ENCODE peak calls at places on chromosome 2, in four cellular contexts. One of them, this sample, is unnamed.

GRCh38 chr2:71700880-71701397 is 247.6 kb downstream of the DYSF start:
- DNase-seq in GM12892: no peak
- DNase-seq in GM12878: no peak
- DNase-seq in H1: no peak
- DNase-seq in this sample: no peak

GRCh38 chr2:188678921-188679320 is 295.3 kb upstream of the COL3A1 start:
- DNase-seq in GM12892: no peak
- DNase-seq in GM12878: no peak
- DNase-seq in H1: no peak
- DNase-seq in this sample: no peak

GRCh38 chr2:208595386-208596275 is 189.0 kb downstream of the PTH2R start:
- DNase-seq in GM12892: no peak
- DNase-seq in GM12878: no peak
- DNase-seq in H1: no peak
- DNase-seq in this sample: no peak

GRCh38 chr2:96138146-96139145 is at the start of gene ASTL:
- DNase-seq in GM12892: no peak
- DNase-seq in GM12878: no peak
- DNase-seq in H1: peak; percentile 88
- DNase-seq in this sample: peak; percentile 74

GRCh38 chr2:14543284-14543683 is 89.2 kb upstream of the LRATD1 start:
- DNase-seq in GM12892: no peak
- DNase-seq in GM12878: no peak
- DNase-seq in H1: no peak
- DNase-seq in this sample: no peak

GRCh38 chr2:76427447-76427846 is 716.7 kb upstream of the GCFC2 start:
- DNase-seq in GM12892: no peak
- DNase-seq in GM12878: no peak
- DNase-seq in H1: no peak
- DNase-seq in this sample: no peak

GRCh38 chr2:110866496-110866895 is 134.1 kb downstream of the ACOXL start:
- DNase-seq in GM12892: no peak
- DNase-seq in GM12878: no peak
- DNase-seq in H1: no peak
- DNase-seq in this sample: no peak

GRCh38 chr2:73939419-73939818 is 12.7 kb downstream of the DGUOK start:
- DNase-seq in GM12892: no peak
- DNase-seq in GM12878: no peak
- DNase-seq in H1: no peak
- DNase-seq in this sample: no peak

GRCh38 chr2:55616509-55617159 is 788 bp downstream of the PPP4R3B start:
- DNase-seq in GM12892: peak; percentile 18
- DNase-seq in GM12878: no peak
- DNase-seq in H1: no peak
- DNase-seq in this sample: peak; percentile 9

GRCh38 chr2:185668710-185669109 is 69.9 kb upstream of the FSIP2 start:
- DNase-seq in GM12892: no peak
- DNase-seq in GM12878: no peak
- DNase-seq in H1: no peak
- DNase-seq in this sample: no peak

GRCh38 chr2:146246017-146246733 is 1598.7 kb upstream of the ACVR2A start:
- DNase-seq in GM12892: no peak
- DNase-seq in GM12878: no peak
- DNase-seq in H1: no peak
- DNase-seq in this sample: no peak

GRCh38 chr2:176140520-176141317 is 10.6 kb upstream of the HOXD4 start:
- DNase-seq in GM12892: peak; percentile 92
- DNase-seq in GM12878: peak; percentile 24
- DNase-seq in H1: peak; percentile 92
- DNase-seq in this sample: peak; percentile 95

GRCh38 chr2:186848873-186849578 is at the start of gene ZSWIM2:
- DNase-seq in GM12892: no peak
- DNase-seq in GM12878: no peak
- DNase-seq in H1: peak; percentile 95
- DNase-seq in this sample: peak; percentile 7

GRCh38 chr2:3127710-3128109 is 249.9 kb downstream of the EIPR1 start:
- DNase-seq in GM12892: no peak
- DNase-seq in GM12878: no peak
- DNase-seq in H1: no peak
- DNase-seq in this sample: no peak

GRCh38 chr2:182504903-182505302 is 78.1 kb upstream of the PDE1A start:
- DNase-seq in GM12892: no peak
- DNase-seq in GM12878: no peak
- DNase-seq in H1: no peak
- DNase-seq in this sample: no peak

GRCh38 chr2:46236876-46237859 is 60.0 kb upstream of the EPAS1 start:
- DNase-seq in GM12892: no peak
- DNase-seq in GM12878: no peak
- DNase-seq in H1: no peak
- DNase-seq in this sample: no peak

GRCh38 chr2:118845005-118845842 is 2.2 kb downstream of the EN1 start:
- DNase-seq in GM12892: no peak
- DNase-seq in GM12878: no peak
- DNase-seq in H1: peak; percentile 62
- DNase-seq in this sample: no peak

GRCh38 chr2:3379339-3379646 is 201 bp upstream of the TRAPPC12 start:
- DNase-seq in GM12892: no peak
- DNase-seq in GM12878: no peak
- DNase-seq in H1: no peak
- DNase-seq in this sample: no peak

GRCh38 chr2:36352024-36352398 is 3.6 kb upstream of the CRIM1 start:
- DNase-seq in GM12892: no peak
- DNase-seq in GM12878: peak; percentile 16
- DNase-seq in H1: no peak
- DNase-seq in this sample: no peak

GRCh38 chr2:187198136-187198535 is 249.9 kb downstream of the CALCRL start:
- DNase-seq in GM12892: no peak
- DNase-seq in GM12878: no peak
- DNase-seq in H1: no peak
- DNase-seq in this sample: no peak

GRCh38 chr2:173386441-173387044 is 31.9 kb downstream of the CDCA7 start:
- DNase-seq in GM12892: no peak
- DNase-seq in GM12878: no peak
- DNase-seq in H1: no peak
- DNase-seq in this sample: no peak

GRCh38 chr2:196331143-196331542 is 159.8 kb upstream of the STK17B start:
- DNase-seq in GM12892: no peak
- DNase-seq in GM12878: no peak
- DNase-seq in H1: no peak
- DNase-seq in this sample: no peak

GRCh38 chr2:69559696-69560482 is 83.7 kb downstream of the AAK1 start:
- DNase-seq in GM12892: no peak
- DNase-seq in GM12878: no peak
- DNase-seq in H1: no peak
- DNase-seq in this sample: no peak

GRCh38 chr2:236178921-236179652 is 10.9 kb upstream of the GBX2 start:
- DNase-seq in GM12892: no peak
- DNase-seq in GM12878: no peak
- DNase-seq in H1: no peak
- DNase-seq in this sample: no peak

GRCh38 chr2:230690439-230690838 is 22.2 kb upstream of the CAB39 start:
- DNase-seq in GM12892: no peak
- DNase-seq in GM12878: no peak
- DNase-seq in H1: no peak
- DNase-seq in this sample: no peak

GRCh38 chr2:219638217-219638947 is 11.0 kb downstream of the SLC4A3 start:
- DNase-seq in GM12892: no peak
- DNase-seq in GM12878: no peak
- DNase-seq in H1: no peak
- DNase-seq in this sample: no peak

GRCh38 chr2:40346535-40347354 is 105.1 kb downstream of the SLC8A1 start:
- DNase-seq in GM12892: no peak
- DNase-seq in GM12878: peak; percentile 5
- DNase-seq in H1: no peak
- DNase-seq in this sample: no peak

GRCh38 chr2:15359716-15360531 is 201.2 kb downstream of the NBAS start:
- DNase-seq in GM12892: no peak
- DNase-seq in GM12878: no peak
- DNase-seq in H1: no peak
- DNase-seq in this sample: no peak

GRCh38 chr2:106104332-106105062 is 89.6 kb downstream of the UXS1 start:
- DNase-seq in GM12892: peak; percentile 61
- DNase-seq in GM12878: no peak
- DNase-seq in H1: peak; percentile 67
- DNase-seq in this sample: peak; percentile 65

GRCh38 chr2:127165539-127165935 is 54.6 kb downstream of the CYP27C1 start:
- DNase-seq in GM12892: no peak
- DNase-seq in GM12878: no peak
- DNase-seq in H1: peak; percentile 41
- DNase-seq in this sample: no peak

GRCh38 chr2:6880200-6880733 is 2.7 kb downstream of the RSAD2 start:
- DNase-seq in GM12892: no peak
- DNase-seq in GM12878: no peak
- DNase-seq in H1: no peak
- DNase-seq in this sample: no peak

GRCh38 chr2:18913512-18913911 is 324.1 kb upstream of the NT5C1B start:
- DNase-seq in GM12892: no peak
- DNase-seq in GM12878: no peak
- DNase-seq in H1: no peak
- DNase-seq in this sample: no peak

GRCh38 chr2:7094113-7094760 is 177.0 kb downstream of the RNF144A start:
- DNase-seq in GM12892: no peak
- DNase-seq in GM12878: no peak
- DNase-seq in H1: no peak
- DNase-seq in this sample: no peak

GRCh38 chr2:66538291-66538690 is 103.4 kb downstream of the MEIS1 start:
- DNase-seq in GM12892: no peak
- DNase-seq in GM12878: no peak
- DNase-seq in H1: no peak
- DNase-seq in this sample: no peak

GRCh38 chr2:198374375-198375072 is 570.1 kb downstream of the PLCL1 start:
- DNase-seq in GM12892: no peak
- DNase-seq in GM12878: no peak
- DNase-seq in H1: peak; percentile 59
- DNase-seq in this sample: no peak

GRCh38 chr2:100704711-100705110 is 115.2 kb upstream of the NPAS2 start:
- DNase-seq in GM12892: no peak
- DNase-seq in GM12878: no peak
- DNase-seq in H1: no peak
- DNase-seq in this sample: no peak

GRCh38 chr2:100706249-100706648 is 113.7 kb upstream of the NPAS2 start:
- DNase-seq in GM12892: no peak
- DNase-seq in GM12878: no peak
- DNase-seq in H1: no peak
- DNase-seq in this sample: no peak

GRCh38 chr2:100704156-100704555 is 115.8 kb upstream of the NPAS2 start:
- DNase-seq in GM12892: no peak
- DNase-seq in GM12878: no peak
- DNase-seq in H1: no peak
- DNase-seq in this sample: no peak

GRCh38 chr2:100707016-100707947 is 112.7 kb upstream of the NPAS2 start:
- DNase-seq in GM12892: no peak
- DNase-seq in GM12878: no peak
- DNase-seq in H1: no peak
- DNase-seq in this sample: no peak

DNA sequence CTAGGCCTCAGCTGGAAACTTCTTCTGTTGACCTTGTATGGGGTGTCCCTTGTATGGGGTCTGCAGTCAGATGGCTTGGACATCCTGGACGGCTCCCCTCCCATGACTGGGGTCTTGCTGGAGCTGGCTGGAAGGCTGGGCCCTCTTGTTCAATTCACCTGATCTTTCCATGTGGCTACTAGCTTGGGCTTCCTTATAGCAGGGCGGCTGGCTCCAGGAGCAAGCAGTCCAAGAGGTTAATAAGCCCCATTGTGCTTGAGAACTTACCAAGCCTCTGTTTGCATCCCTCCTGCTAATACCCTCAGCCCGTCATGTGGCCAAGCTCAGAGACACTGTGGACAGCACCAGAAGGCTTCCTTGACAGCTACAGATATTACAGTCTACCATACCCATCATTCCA is 111.6 kb upstream of the NPAS2 start:
- DNase-seq in GM12892: no peak
- DNase-seq in GM12878: no peak
- DNase-seq in H1: no peak
- DNase-seq in this sample: no peak
- TF ChIP-seq TAF1 in GM12892: no peak
- TF ChIP-seq TAF1 in GM12878: no peak
- TF ChIP-seq TAF1 in H1: no peak
- TF ChIP-seq TAF1 in this sample: no peak

GRCh38 chr2:85472265-85472664 is 53.8 kb downstream of the SH2D6 start:
- DNase-seq in GM12892: no peak
- DNase-seq in GM12878: no peak
- DNase-seq in H1: no peak
- DNase-seq in this sample: no peak

GRCh38 chr2:85470850-85471800 is 52.6 kb downstream of the SH2D6 start:
- DNase-seq in GM12892: no peak
- DNase-seq in GM12878: no peak
- DNase-seq in H1: no peak
- DNase-seq in this sample: no peak

GRCh38 chr2:85468096-85468703 is 49.7 kb downstream of the SH2D6 start:
- DNase-seq in GM12892: no peak
- DNase-seq in GM12878: no peak
- DNase-seq in H1: no peak
- DNase-seq in this sample: no peak

GRCh38 chr2:85468704-85469349 is 50.3 kb downstream of the SH2D6 start:
- DNase-seq in GM12892: no peak
- DNase-seq in GM12878: no peak
- DNase-seq in H1: no peak
- DNase-seq in this sample: no peak
- TF ChIP-seq POLR2AphosphoS5 in GM12892: no peak
- TF ChIP-seq POLR2AphosphoS5 in GM12878: no peak
- TF ChIP-seq POLR2AphosphoS5 in H1: no peak
- TF ChIP-seq POLR2AphosphoS5 in this sample: no peak

DNA sequence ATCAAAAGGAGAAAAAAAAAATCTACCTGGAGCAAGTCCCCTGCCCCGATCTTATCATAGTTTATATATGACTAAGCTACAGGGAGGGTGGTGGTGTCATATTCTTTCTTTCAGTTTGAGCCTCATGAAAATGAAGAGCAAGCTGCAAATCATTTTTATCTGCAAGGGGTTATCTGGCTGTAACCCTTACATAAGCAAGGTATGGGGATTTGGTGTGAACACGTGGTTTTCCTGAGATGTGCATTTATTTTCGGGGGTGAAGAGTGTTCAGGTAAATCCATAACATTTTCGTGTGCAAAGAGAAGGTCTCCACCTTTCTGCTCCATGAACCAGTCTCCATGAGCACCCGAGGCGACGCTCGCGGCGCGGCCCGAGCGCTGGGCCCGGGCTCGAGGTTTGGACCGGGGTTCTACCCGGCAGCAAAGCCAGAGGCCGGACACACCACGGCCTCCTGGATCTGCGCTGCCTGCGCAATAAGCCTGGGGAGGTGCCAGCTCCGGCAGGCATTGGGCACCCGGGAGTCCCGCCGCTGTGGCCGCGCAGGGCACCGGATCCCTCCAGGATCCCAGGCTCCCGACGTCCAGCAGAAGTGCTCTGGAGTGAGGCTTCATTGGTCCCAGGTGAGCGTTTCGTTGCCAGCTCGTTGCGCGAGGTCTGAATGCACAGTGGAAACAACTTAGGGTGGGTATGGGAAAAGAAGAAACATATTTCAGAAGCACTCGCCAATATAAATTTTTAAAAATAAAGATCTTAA is 36.1 kb upstream of the GPD2 start:
- DNase-seq in GM12892: peak; percentile 34
- DNase-seq in GM12878: peak; percentile 37
- DNase-seq in H1: peak; percentile 85
- DNase-seq in this sample: peak; percentile 36
- TF ChIP-seq POLR2A in GM12892: no peak
- TF ChIP-seq POLR2A in GM12878: no peak
- TF ChIP-seq POLR2A in H1: no peak
- TF ChIP-seq POLR2A in this sample: no peak

GRCh38 chr2:181004647-181005325 is 24.4 kb downstream of the UBE2E3 start:
- DNase-seq in GM12892: no peak
- DNase-seq in GM12878: no peak
- DNase-seq in H1: no peak
- DNase-seq in this sample: no peak
- TF ChIP-seq TAF1 in GM12892: no peak
- TF ChIP-seq TAF1 in GM12878: no peak
- TF ChIP-seq TAF1 in H1: no peak
- TF ChIP-seq TAF1 in this sample: no peak